ENCODE peak calls at places on chromosomes 13 and 19, in four cellular contexts. A is HEK293T, S is K562, B is HepG2. Q is an unnamed sample.

GRCh38 chr13:67369895-67370660 is 139.9 kb upstream of the PCDH9 start:
- DNase-seq in A (no peak), S (no peak), B (no peak), Q (no peak)

GRCh38 chr13:112622375-112622774 is 34.4 kb upstream of the TUBGCP3 start:
- DNase-seq in A (no peak), S (no peak), B (no peak), Q (no peak)

GRCh38 chr19:35710784-35711723 is 6.7 kb downstream of the ZBTB32 start:
- DNase-seq in A (no peak), S (no peak), B (no peak), Q (no peak)

GRCh38 chr13:98451676-98452105 is 125.2 kb downstream of the STK24 start:
- DNase-seq in A (no peak), S (no peak), B (no peak), Q (no peak)

GRCh38 chr13:109381546-109382180 is 404.7 kb downstream of the IRS2 start:
- DNase-seq in A (no peak), S (no peak), B (no peak), Q (no peak)

GRCh38 chr19:18464646-18465045 is 26.7 kb upstream of the ISYNA1 start:
- DNase-seq in A (no peak), S (no peak), B (peak), Q (no peak)

GRCh38 chr19:43934055-43934984 is 762 bp downstream of the ZNF45 start:
- DNase-seq in A (peak), S (peak), B (no peak), Q (no peak)

GRCh38 chr13:19984430-19985218 is 26.1 kb downstream of the ZMYM2 start:
- DNase-seq in A (peak), S (peak), B (peak), Q (no peak)

GRCh38 chr13:24307211-24308067 is 1.9 kb upstream of the C1QTNF9 start:
- DNase-seq in A (no peak), S (no peak), B (peak), Q (no peak)

GRCh38 chr19:6571167-6571566 is 19.8 kb downstream of the CD70 start:
- DNase-seq in A (no peak), S (no peak), B (no peak), Q (no peak)

GRCh38 chr13:22091222-22091970 is 420.5 kb downstream of the FGF9 start:
- DNase-seq in A (no peak), S (no peak), B (no peak), Q (no peak)

GRCh38 chr19:39842693-39843435 is 3.3 kb downstream of the FBL start:
- DNase-seq in A (no peak), S (no peak), B (no peak), Q (no peak)

GRCh38 chr13:28401303-28402056 is 93.4 kb downstream of the FLT1 start:
- DNase-seq in A (no peak), S (no peak), B (no peak), Q (no peak)

GRCh38 chr13:99467764-99468163 is 33.5 kb upstream of the TM9SF2 start:
- DNase-seq in A (no peak), S (no peak), B (no peak), Q (no peak)

GRCh38 chr19:14561832-14562351 is 10.0 kb downstream of the NDUFB7 start:
- DNase-seq in A (no peak), S (no peak), B (no peak), Q (no peak)

GRCh38 chr13:74026753-74027152 is 107.5 kb downstream of the KLF12 start:
- DNase-seq in A (no peak), S (no peak), B (no peak), Q (peak)

GRCh38 chr19:50500060-50500752 is 10.8 kb downstream of the JOSD2 start:
- DNase-seq in A (no peak), S (peak), B (no peak), Q (peak)

GRCh38 chr19:37951816-37952210 is 44.8 kb downstream of the SIPA1L3 start:
- DNase-seq in A (no peak), S (no peak), B (no peak), Q (no peak)

GRCh38 chr13:23146811-23147245 is 34.0 kb upstream of the SGCG start:
- DNase-seq in A (no peak), S (no peak), B (no peak), Q (no peak)

GRCh38 chr13:114230117-114230516 is 4.6 kb upstream of the CDC16 start:
- DNase-seq in A (no peak), S (no peak), B (no peak), Q (peak)

GRCh38 chr13:95677564-95678386 is 836 bp downstream of the DNAJC3 start:
- DNase-seq in A (peak), S (no peak), B (no peak), Q (peak)

GRCh38 chr13:77113496-77113895 is 86.5 kb upstream of the FBXL3 start:
- DNase-seq in A (no peak), S (no peak), B (no peak), Q (no peak)

GRCh38 chr19:41532526-41532925 is 43.4 kb upstream of the CEACAM21 start:
- DNase-seq in A (no peak), S (no peak), B (no peak), Q (no peak)

GRCh38 chr19:41530761-41531301 is 45.1 kb upstream of the CEACAM21 start:
- DNase-seq in A (no peak), S (no peak), B (no peak), Q (no peak)

GRCh38 chr19:41530184-41530534 is 45.8 kb upstream of the CEACAM21 start:
- DNase-seq in A (no peak), S (no peak), B (no peak), Q (no peak)

GRCh38 chr19:41533691-41534090 is 42.3 kb upstream of the CEACAM21 start:
- DNase-seq in A (no peak), S (no peak), B (no peak), Q (no peak)

GRCh38 chr19:41531438-41532311 is 44.3 kb upstream of the CEACAM21 start:
- DNase-seq in A (peak), S (peak), B (no peak), Q (no peak)
- TF ChIP-seq ELF4 in A (no peak), S (no peak), B (no peak), Q (no peak)

GRCh38 chr19:49363265-49364082 is at the start of gene DKKL1:
- DNase-seq in A (peak), S (peak), B (peak), Q (peak)
- TF ChIP-seq ELF4 in A (no peak), S (no peak), B (no peak), Q (no peak)

GRCh38 chr13:46639033-46639981 is 86.3 kb downstream of the LRCH1 start:
- DNase-seq in A (no peak), S (no peak), B (peak), Q (no peak)

GRCh38 chr13:46643165-46643777 is 90.3 kb downstream of the LRCH1 start:
- DNase-seq in A (no peak), S (no peak), B (no peak), Q (no peak)

GRCh38 chr13:46641274-46642081 is 88.5 kb downstream of the LRCH1 start:
- DNase-seq in A (no peak), S (no peak), B (no peak), Q (no peak)

GRCh38 chr13:46642254-46642653 is 89.3 kb downstream of the LRCH1 start:
- DNase-seq in A (no peak), S (no peak), B (no peak), Q (no peak)

GRCh38 chr13:46640843-46641242 is 87.9 kb downstream of the LRCH1 start:
- DNase-seq in A (no peak), S (no peak), B (no peak), Q (no peak)
- TF ChIP-seq ELF4 in A (no peak), S (no peak), B (no peak), Q (no peak)

DNA sequence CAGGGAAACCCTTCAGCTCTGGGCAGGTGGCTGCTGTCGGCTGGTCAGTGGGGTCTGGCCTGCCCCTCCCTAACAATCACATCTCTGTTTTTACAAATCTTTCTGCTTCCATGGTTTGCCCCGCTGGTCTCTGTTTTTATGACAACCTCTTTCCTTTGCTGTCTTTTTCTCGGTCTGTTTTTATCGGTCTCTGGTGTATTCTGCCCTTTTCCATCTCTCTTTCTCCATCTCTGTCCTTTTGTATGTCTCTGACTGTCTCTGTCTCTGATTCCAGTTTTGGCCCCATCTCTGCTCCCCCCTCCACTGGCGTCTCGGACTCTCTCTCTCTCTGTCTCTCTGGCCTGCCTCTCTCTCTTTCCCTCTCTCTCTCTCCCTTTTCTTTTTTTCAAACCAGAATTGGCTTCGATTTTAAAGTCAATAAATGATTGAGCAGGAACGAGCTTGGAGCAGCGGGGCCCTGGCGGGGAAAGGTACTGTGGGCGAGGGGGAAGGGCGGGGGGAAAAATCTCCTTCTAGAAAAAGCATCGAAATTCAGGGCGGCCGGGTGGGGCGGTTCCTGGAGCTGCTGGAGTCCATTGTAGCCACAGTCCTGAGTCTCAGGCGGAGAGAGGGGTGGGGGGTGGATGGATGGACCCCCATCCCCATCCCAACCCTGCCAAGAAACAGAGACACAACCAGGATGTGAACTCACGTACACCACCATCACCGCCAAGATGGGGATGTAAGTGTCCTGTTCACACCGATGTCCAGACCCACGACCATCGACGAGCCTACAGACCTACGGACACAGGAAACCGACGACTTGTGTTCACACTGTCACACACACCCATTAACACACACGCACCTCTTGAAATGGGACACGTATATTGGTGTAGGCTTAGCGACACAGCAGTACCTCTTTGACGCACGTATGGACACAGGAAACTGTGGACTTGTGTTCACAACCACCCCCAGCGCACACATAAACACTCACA is 3.0 kb downstream of the NFIX start:
- DNase-seq in A (no peak), S (no peak), B (no peak), Q (no peak)
- TF ChIP-seq ELF4 in A (no peak), S (no peak), B (no peak), Q (no peak)